ENCODE peak calls at places on chromosomes 6 and 20, in seven cellular contexts. One of them, this sample, is unnamed.
A peak's percentile ranks its signal among the peaks of the same experiment; 100 is the strongest.

GRCh38 chr20:25139061-25139705 is 56.3 kb upstream of the ENTPD6 start:
- DNase-seq in hepatocyte: no peak
- DNase-seq in PC-9: no peak
- DNase-seq in HCT116: peak; percentile 32
- DNase-seq in PC-3: peak; percentile 73
- DNase-seq in GM23248: no peak
- DNase-seq in GM23338: peak; percentile 52
- DNase-seq in this sample: no peak

GRCh38 chr20:41334452-41335421 is 5.9 kb upstream of the LPIN3 start:
- DNase-seq in GM23338: no peak
- DNase-seq in PC-3: no peak
- DNase-seq in GM23248: no peak
- DNase-seq in PC-9: no peak
- DNase-seq in HCT116: no peak
- DNase-seq in hepatocyte: peak; percentile 3
- DNase-seq in this sample: no peak

GRCh38 chr6:137832110-137832509 is 34.9 kb upstream of the TNFAIP3 start:
- DNase-seq in GM23338: no peak
- DNase-seq in HCT116: peak; percentile 73
- DNase-seq in PC-9: no peak
- DNase-seq in hepatocyte: no peak
- DNase-seq in PC-3: peak; percentile 88
- DNase-seq in GM23248: peak; percentile 85
- DNase-seq in this sample: no peak

GRCh38 chr20:54069501-54069971 is 858 bp downstream of the BCAS1 start:
- DNase-seq in GM23248: no peak
- DNase-seq in HCT116: no peak
- DNase-seq in hepatocyte: no peak
- DNase-seq in PC-3: peak; percentile 61
- DNase-seq in PC-9: no peak
- DNase-seq in GM23338: peak; percentile 52
- DNase-seq in this sample: no peak

GRCh38 chr20:45892828-45893500 is 1.8 kb downstream of the CTSA start:
- DNase-seq in HCT116: no peak
- DNase-seq in GM23338: no peak
- DNase-seq in PC-3: no peak
- DNase-seq in GM23248: no peak
- DNase-seq in PC-9: no peak
- DNase-seq in hepatocyte: peak; percentile 77
- DNase-seq in this sample: peak; percentile 69

GRCh38 chr6:125014157-125014957 is 52.1 kb downstream of the RNF217 start:
- DNase-seq in PC-3: no peak
- DNase-seq in hepatocyte: no peak
- DNase-seq in GM23248: peak; percentile 56
- DNase-seq in GM23338: no peak
- DNase-seq in HCT116: no peak
- DNase-seq in PC-9: no peak
- DNase-seq in this sample: no peak

GRCh38 chr6:139820191-139820590 is 445.7 kb upstream of the CITED2 start:
- DNase-seq in GM23248: peak; percentile 62
- DNase-seq in HCT116: peak; percentile 28
- DNase-seq in GM23338: no peak
- DNase-seq in PC-9: no peak
- DNase-seq in hepatocyte: peak; percentile 10
- DNase-seq in PC-3: peak; percentile 62
- DNase-seq in this sample: no peak

GRCh38 chr6:133415262-133415661 is 174.1 kb downstream of the EYA4 start:
- DNase-seq in GM23248: no peak
- DNase-seq in GM23338: no peak
- DNase-seq in HCT116: no peak
- DNase-seq in hepatocyte: no peak
- DNase-seq in PC-3: no peak
- DNase-seq in PC-9: no peak
- DNase-seq in this sample: no peak

GRCh38 chr6:170522565-170523183 is 30.4 kb downstream of the PSMB1 start:
- DNase-seq in PC-3: peak; percentile 9
- DNase-seq in GM23338: peak; percentile 76
- DNase-seq in hepatocyte: peak; percentile 28
- DNase-seq in GM23248: peak; percentile 34
- DNase-seq in PC-9: no peak
- DNase-seq in HCT116: peak; percentile 12
- DNase-seq in this sample: no peak

GRCh38 chr20:37356387-37356786 is 10.4 kb downstream of the SRC start:
- DNase-seq in GM23338: no peak
- DNase-seq in hepatocyte: no peak
- DNase-seq in PC-9: peak; percentile 46
- DNase-seq in PC-3: peak; percentile 53
- DNase-seq in HCT116: no peak
- DNase-seq in GM23248: peak; percentile 74
- DNase-seq in this sample: no peak

GRCh38 chr6:40387871-40388264 is 199.3 kb downstream of the LRFN2 start:
- DNase-seq in GM23338: no peak
- DNase-seq in hepatocyte: no peak
- DNase-seq in PC-3: no peak
- DNase-seq in PC-9: no peak
- DNase-seq in GM23248: no peak
- DNase-seq in HCT116: no peak
- DNase-seq in this sample: no peak

GRCh38 chr6:15062311-15063252 is 183.3 kb upstream of the JARID2 start:
- DNase-seq in GM23248: peak; percentile 83
- DNase-seq in PC-3: peak; percentile 26
- DNase-seq in HCT116: no peak
- DNase-seq in GM23338: no peak
- DNase-seq in hepatocyte: peak; percentile 32
- DNase-seq in PC-9: peak; percentile 82
- DNase-seq in this sample: no peak

GRCh38 chr6:40627316-40627715 is 40.2 kb upstream of the LRFN2 start:
- DNase-seq in PC-3: peak; percentile 4
- DNase-seq in GM23338: no peak
- DNase-seq in HCT116: no peak
- DNase-seq in hepatocyte: no peak
- DNase-seq in PC-9: no peak
- DNase-seq in GM23248: peak; percentile 20
- DNase-seq in this sample: no peak

GRCh38 chr6:145151624-145152023 is 583.7 kb downstream of the EPM2A start:
- DNase-seq in GM23248: no peak
- DNase-seq in PC-9: no peak
- DNase-seq in HCT116: no peak
- DNase-seq in hepatocyte: no peak
- DNase-seq in GM23338: no peak
- DNase-seq in PC-3: peak; percentile 47
- DNase-seq in this sample: no peak

GRCh38 chr6:16712250-16712930 is 48.9 kb downstream of the ATXN1 start:
- DNase-seq in hepatocyte: no peak
- DNase-seq in GM23248: no peak
- DNase-seq in PC-3: no peak
- DNase-seq in HCT116: no peak
- DNase-seq in GM23338: no peak
- DNase-seq in PC-9: no peak
- DNase-seq in this sample: no peak

GRCh38 chr6:111994791-111995190 is 59.1 kb upstream of the CCN6 start:
- DNase-seq in hepatocyte: no peak
- DNase-seq in GM23248: no peak
- DNase-seq in PC-3: no peak
- DNase-seq in PC-9: no peak
- DNase-seq in GM23338: no peak
- DNase-seq in HCT116: no peak
- DNase-seq in this sample: no peak

GRCh38 chr6:111997863-111998191 is 56.1 kb upstream of the CCN6 start:
- DNase-seq in GM23248: peak; percentile 34
- DNase-seq in PC-3: no peak
- DNase-seq in GM23338: no peak
- DNase-seq in hepatocyte: no peak
- DNase-seq in HCT116: no peak
- DNase-seq in PC-9: no peak
- DNase-seq in this sample: no peak

GRCh38 chr6:111996159-111996558 is 57.7 kb upstream of the CCN6 start:
- DNase-seq in PC-3: no peak
- DNase-seq in PC-9: no peak
- DNase-seq in GM23338: no peak
- DNase-seq in GM23248: peak; percentile 35
- DNase-seq in hepatocyte: no peak
- DNase-seq in HCT116: no peak
- DNase-seq in this sample: no peak

GRCh38 chr6:111995409-111995808 is 58.5 kb upstream of the CCN6 start:
- DNase-seq in hepatocyte: no peak
- DNase-seq in HCT116: no peak
- DNase-seq in PC-3: peak; percentile 70
- DNase-seq in GM23338: no peak
- DNase-seq in GM23248: peak; percentile 78
- DNase-seq in PC-9: no peak
- DNase-seq in this sample: no peak

GRCh38 chr6:111997078-111997862 is 56.6 kb upstream of the CCN6 start:
- DNase-seq in hepatocyte: peak; percentile 85
- DNase-seq in GM23248: peak; percentile 89
- DNase-seq in PC-9: peak; percentile 79
- DNase-seq in PC-3: peak; percentile 76
- DNase-seq in GM23338: peak; percentile 87
- DNase-seq in HCT116: peak; percentile 63
- DNase-seq in this sample: peak; percentile 74
- TF ChIP-seq EZH2 in hepatocyte: no peak
- TF ChIP-seq EZH2 in GM23248: no peak
- TF ChIP-seq EZH2 in PC-9: no peak
- TF ChIP-seq EZH2 in PC-3: no peak
- TF ChIP-seq EZH2 in GM23338: no peak
- TF ChIP-seq EZH2 in HCT116: no peak
- TF ChIP-seq EZH2 in this sample: no peak

GRCh38 chr20:49490689-49491088 is 8.2 kb upstream of the KCNB1 start:
- DNase-seq in HCT116: no peak
- DNase-seq in PC-9: no peak
- DNase-seq in GM23338: no peak
- DNase-seq in GM23248: no peak
- DNase-seq in hepatocyte: peak; percentile 19
- DNase-seq in PC-3: peak; percentile 52
- DNase-seq in this sample: no peak
- H3K9me2 ChIP-seq in HCT116: no peaks in the 10 kb centered on the region
- H3K9me2 ChIP-seq in PC-9: no peaks in the 10 kb centered on the region
- H3K9me2 ChIP-seq in GM23338: no peaks in the 10 kb centered on the region
- H3K9me2 ChIP-seq in GM23248: no peaks in the 10 kb centered on the region
- H3K9me2 ChIP-seq in hepatocyte: no peaks in the 10 kb centered on the region
- H3K9me2 ChIP-seq in PC-3: no peaks in the 10 kb centered on the region
- H3K9me2 ChIP-seq in this sample: no peaks in the 10 kb centered on the region

GRCh38 chr20:63014710-63015109 is 7.9 kb upstream of the BHLHE23 start:
- DNase-seq in PC-3: no peak
- DNase-seq in HCT116: no peak
- DNase-seq in GM23248: no peak
- DNase-seq in PC-9: no peak
- DNase-seq in GM23338: peak; percentile 95
- DNase-seq in hepatocyte: peak; percentile 32
- DNase-seq in this sample: no peak
- TF ChIP-seq EZH2 in PC-3: no peak
- TF ChIP-seq EZH2 in HCT116: no peak
- TF ChIP-seq EZH2 in GM23248: no peak
- TF ChIP-seq EZH2 in PC-9: no peak
- TF ChIP-seq EZH2 in GM23338: no peak
- TF ChIP-seq EZH2 in hepatocyte: no peak
- TF ChIP-seq EZH2 in this sample: no peak

DNA sequence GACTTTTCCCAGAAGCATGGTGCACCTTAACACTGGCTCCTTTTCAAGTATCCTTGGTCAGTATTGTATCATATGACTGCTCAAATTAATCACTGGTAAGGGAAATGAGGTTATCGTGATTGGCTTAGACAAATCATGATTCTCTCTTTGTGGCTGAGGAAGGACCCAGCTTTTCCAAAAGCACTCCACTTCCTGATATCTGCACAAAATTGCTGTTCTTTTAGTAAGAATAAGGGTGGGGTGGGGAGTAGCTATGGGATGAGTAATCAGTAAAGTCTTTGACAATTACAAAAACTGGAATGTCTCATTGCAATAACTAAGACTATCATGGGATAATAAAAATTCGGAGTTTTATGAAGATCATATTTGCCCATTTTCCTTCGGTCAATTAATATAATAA is 9.0 kb upstream of the RIPPLY2 start:
- DNase-seq in PC-9: no peak
- DNase-seq in hepatocyte: no peak
- DNase-seq in GM23338: no peak
- DNase-seq in PC-3: peak; percentile 30
- DNase-seq in GM23248: no peak
- DNase-seq in HCT116: no peak
- DNase-seq in this sample: no peak
- H3K9me2 ChIP-seq in PC-9: no peaks in the 10 kb centered on the region
- H3K9me2 ChIP-seq in hepatocyte: no peaks in the 10 kb centered on the region
- H3K9me2 ChIP-seq in GM23338: no peaks in the 10 kb centered on the region
- H3K9me2 ChIP-seq in PC-3: no peaks in the 10 kb centered on the region
- H3K9me2 ChIP-seq in GM23248: no peaks in the 10 kb centered on the region
- H3K9me2 ChIP-seq in HCT116: no peaks in the 10 kb centered on the region
- H3K9me2 ChIP-seq in this sample: no peaks in the 10 kb centered on the region

This sample was measured in MM.1S.